ENCODE peak calls at places on chromosomes 4 and X, in six cellular contexts. K, Y, L, T, F and N are unnamed samples.
A peak's percentile ranks its signal among the peaks of the same experiment; 100 is the strongest.

GRCh38 chr4:111128327-111128726 is 505.4 kb upstream of the PITX2 start:
- DNase-seq in F (no peak), Y (peak; percentile 39), T (peak; percentile 5), L (no peak), K (no peak), N (no peak)

GRCh38 chr4:53605783-53606182 is 14.5 kb upstream of the LNX1 start:
- DNase-seq in T (peak; percentile 53), K (peak; percentile 24), F (no peak), L (no peak), Y (no peak), N (no peak)

GRCh38 chrX:40106677-40107290 is 9.0 kb upstream of the BCOR start:
- DNase-seq in K (no peak), F (no peak), L (no peak), Y (no peak), T (no peak), N (no peak)

GRCh38 chr4:81470456-81471327 is 1.0 kb downstream of the RASGEF1B start:
- DNase-seq in Y (peak; percentile 72), T (no peak), L (peak; percentile 36), F (no peak), K (no peak), N (no peak)

GRCh38 chrX:111467896-111468295 is 43.5 kb upstream of the SERTM2 start:
- DNase-seq in F (no peak), K (no peak), Y (no peak), T (no peak), L (no peak), N (no peak)

GRCh38 chr4:110119347-110119746 is 79.1 kb downstream of the ELOVL6 start:
- DNase-seq in Y (no peak), T (no peak), F (no peak), L (peak; percentile 59), K (no peak), N (no peak)

GRCh38 chr4:88027611-88028608 is 20.5 kb downstream of the PKD2 start:
- DNase-seq in L (peak; percentile 95), Y (peak; percentile 71), T (peak; percentile 95), F (no peak), K (peak; percentile 93), N (no peak)

GRCh38 chr4:15457401-15458201 is 12.1 kb upstream of the CC2D2A start:
- DNase-seq in K (peak; percentile 86), T (peak; percentile 81), L (no peak), F (no peak), Y (peak; percentile 62), N (peak; percentile 75)

GRCh38 chrX:43813898-43814297 is 68.4 kb downstream of the MAOB start:
- DNase-seq in K (peak; percentile 29), Y (no peak), T (no peak), F (peak; percentile 10), L (no peak), N (peak; percentile 51)

GRCh38 chrX:31168596-31168995 is 96.8 kb upstream of the FTHL17 start:
- DNase-seq in T (no peak), Y (no peak), K (no peak), F (no peak), L (no peak), N (no peak)

GRCh38 chr4:38717604-38718003 is 53.6 kb downstream of the KLF3 start:
- DNase-seq in Y (no peak), K (peak; percentile 14), L (peak; percentile 66), T (peak; percentile 31), F (no peak), N (no peak)

GRCh38 chr4:123564758-123565346 is 168.3 kb downstream of the SPRY1 start:
- DNase-seq in L (peak; percentile 72), K (peak; percentile 74), F (peak; percentile 75), T (peak; percentile 69), Y (peak; percentile 86), N (peak; percentile 89)

GRCh38 chr4:101264993-101265815 is 82.1 kb downstream of the PPP3CA start:
- DNase-seq in L (peak; percentile 60), K (no peak), Y (no peak), T (no peak), F (no peak), N (no peak)

GRCh38 chr4:140633154-140633553 is 64.4 kb upstream of the UCP1 start:
- DNase-seq in F (no peak), T (no peak), K (no peak), Y (no peak), L (no peak), N (no peak)

GRCh38 chr4:145541266-145541770 is 59.7 kb downstream of the SMAD1 start:
- DNase-seq in L (peak; percentile 11), F (no peak), Y (no peak), T (no peak), K (no peak), N (no peak)

GRCh38 chr4:38509551-38509950 is 154.4 kb upstream of the KLF3 start:
- DNase-seq in F (no peak), Y (no peak), T (no peak), L (no peak), K (no peak), N (no peak)

GRCh38 chr4:41718907-41719306 is 29.6 kb downstream of the PHOX2B start:
- DNase-seq in F (no peak), L (peak; percentile 30), T (peak; percentile 81), Y (no peak), K (peak; percentile 43), N (no peak)

GRCh38 chr4:60805500-60806313 is 394.4 kb upstream of the ADGRL3 start:
- DNase-seq in F (no peak), Y (peak; percentile 63), K (peak; percentile 61), T (peak; percentile 31), L (peak; percentile 37), N (peak; percentile 63)

GRCh38 chrX:141760761-141761160 is 62.2 kb upstream of the SPANXD start:
- DNase-seq in F (no peak), Y (no peak), L (peak; percentile 11), K (no peak), T (peak; percentile 26), N (no peak)

GRCh38 chrX:11137543-11138139 is 26.5 kb downstream of the HCCS start:
- DNase-seq in T (peak; percentile 52), L (no peak), K (peak; percentile 75), Y (peak; percentile 28), F (peak; percentile 13), N (peak; percentile 79)

GRCh38 chrX:41518127-41518840 is 71.1 kb downstream of the NYX start:
- DNase-seq in F (no peak), K (no peak), T (no peak), Y (no peak), L (no peak), N (no peak)

GRCh38 chr4:21893136-21893535 is 55.4 kb downstream of the KCNIP4 start:
- DNase-seq in T (no peak), L (no peak), K (peak; percentile 42), F (no peak), Y (no peak), N (no peak)

GRCh38 chr4:11700751-11701226 is 272.1 kb upstream of the HS3ST1 start:
- DNase-seq in Y (no peak), K (peak; percentile 28), F (peak; percentile 48), L (peak; percentile 91), T (peak; percentile 74), N (no peak)

GRCh38 chr4:96509039-96509741 is 669.3 kb downstream of the PDHA2 start:
- DNase-seq in Y (no peak), F (no peak), K (no peak), T (no peak), L (no peak), N (no peak)
- H2AFZ ChIP-seq in Y (no peak overlapping the region), F (no peak overlapping the region), K (no peak overlapping the region), T (no peak overlapping the region), L (no peak overlapping the region), N (no peak overlapping the region)

DNA sequence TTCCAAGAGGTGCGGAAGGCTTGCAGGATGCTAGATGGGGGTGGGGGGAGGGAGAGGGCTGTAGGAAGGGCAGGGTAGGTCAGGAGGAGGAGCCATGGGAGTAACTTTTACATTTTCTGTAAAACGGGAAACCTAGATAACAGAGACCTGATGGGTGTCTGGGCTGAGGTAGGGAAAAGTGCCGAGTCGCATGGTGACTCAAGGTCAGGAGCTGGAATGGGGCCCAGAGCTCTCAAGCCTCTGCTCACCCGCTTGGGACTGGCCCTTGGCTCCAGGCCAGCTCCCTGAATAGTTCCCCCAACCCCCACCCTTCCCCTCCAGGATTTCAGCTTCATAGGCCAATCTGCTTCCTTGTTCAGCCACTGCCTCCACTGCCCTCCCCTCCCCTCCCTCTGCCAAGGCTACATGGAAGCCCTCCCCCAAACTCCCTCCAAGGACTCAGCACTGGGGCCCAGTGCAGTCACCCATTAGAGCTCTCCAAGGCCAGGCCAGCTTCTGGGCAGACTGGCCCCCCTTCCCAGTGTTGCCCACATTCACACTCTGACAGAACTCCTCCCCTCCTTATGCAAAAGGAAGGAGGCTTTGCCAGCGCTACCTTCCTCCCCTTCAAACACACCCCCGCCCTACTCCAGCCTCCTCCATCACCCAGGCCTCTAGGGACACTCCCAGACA is 43.6 kb downstream of the TSC22D3 start:
- DNase-seq in T (peak; percentile 58), F (peak; percentile 42), K (peak; percentile 93), L (peak; percentile 52), Y (no peak), N (no peak)
- H3K4me1 ChIP-seq in T (peaks cover 7% of the 10 kb centered on the region), F (peaks cover 34% of the 10 kb centered on the region), K (no peaks in the 10 kb centered on the region), L (peaks cover 9% of the 10 kb centered on the region), Y (no peaks in the 10 kb centered on the region), N (peaks cover 8% of the 10 kb centered on the region)

GRCh38 chrX:71496476-71496875 is 36.4 kb upstream of the OGT start:
- DNase-seq in F (no peak), T (no peak), Y (no peak), K (no peak), L (no peak), N (peak; percentile 4)

GRCh38 chrX:71492086-71493065 is 40.5 kb upstream of the OGT start:
- DNase-seq in F (no peak), Y (peak; percentile 30), T (peak; percentile 26), K (peak; percentile 41), L (peak; percentile 14), N (peak; percentile 25)

GRCh38 chrX:71487814-71488213 is 45.1 kb upstream of the OGT start:
- DNase-seq in T (no peak), F (no peak), Y (no peak), L (no peak), K (no peak), N (no peak)

GRCh38 chrX:71489540-71489939 is 43.4 kb upstream of the OGT start:
- DNase-seq in T (no peak), Y (no peak), K (no peak), F (no peak), L (no peak), N (no peak)

DNA sequence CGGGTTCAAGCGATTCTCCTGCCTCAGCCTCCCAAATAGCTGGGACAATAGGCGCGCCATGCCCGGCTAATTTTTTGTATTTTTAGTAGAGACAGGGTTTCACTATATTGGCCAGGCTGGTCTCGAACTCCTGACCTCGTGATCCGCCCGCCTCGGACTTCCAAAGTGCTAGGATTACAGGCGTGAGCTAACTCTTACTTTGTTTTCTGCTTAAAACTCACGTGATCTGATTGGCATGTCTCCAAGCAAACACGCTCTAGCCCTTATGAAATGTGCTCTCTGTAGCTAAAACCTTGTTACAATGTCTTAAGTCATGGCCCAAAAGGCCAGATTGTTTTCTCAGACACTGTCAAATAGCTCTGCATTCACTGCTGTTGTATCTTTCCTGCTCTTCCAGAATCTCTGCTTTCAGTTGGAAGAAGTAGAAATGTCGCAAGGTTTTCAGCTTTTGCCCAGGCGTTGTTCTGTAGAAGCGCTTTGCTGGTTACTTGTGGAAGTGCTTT is 39.7 kb upstream of the OGT start:
- DNase-seq in L (no peak), Y (no peak), T (no peak), K (peak; percentile 69), F (no peak), N (no peak)
- H3K4me3 ChIP-seq in L (no peak overlapping the region), Y (peak overlapping the region; percentile 57), T (no peak overlapping the region), K (no peak overlapping the region), F (no peak overlapping the region), N (no peak overlapping the region)

DNA sequence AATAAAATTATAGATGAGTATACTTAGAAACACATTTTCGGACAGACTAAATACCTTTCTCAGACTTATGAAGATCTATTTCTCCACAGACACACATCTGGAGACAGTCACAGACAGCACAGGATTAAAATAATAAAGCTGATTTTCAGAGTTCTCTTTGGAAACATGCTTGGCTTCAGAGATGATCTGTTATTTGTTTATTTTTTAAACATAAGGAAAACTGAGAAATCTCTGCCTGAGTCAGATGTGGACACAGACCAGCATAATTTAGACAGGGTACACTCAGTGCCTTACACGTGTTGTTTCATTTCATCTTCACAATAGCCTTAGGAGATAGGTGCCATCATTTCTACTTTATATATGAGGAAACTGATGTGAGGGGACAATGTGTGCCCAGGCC is 92.1 kb downstream of the SLC9A7 start:
- DNase-seq in F (no peak), L (no peak), T (peak; percentile 45), K (peak; percentile 42), Y (no peak), N (no peak)
- H2AFZ ChIP-seq in F (no peak overlapping the region), L (no peak overlapping the region), T (no peak overlapping the region), K (no peak overlapping the region), Y (no peak overlapping the region), N (no peak overlapping the region)